ENCODE peak calls at places on chromosomes 7 and 10, in six cellular contexts. One of them, this sample, is unnamed.
A peak's percentile ranks its signal among the peaks of the same experiment; 100 is the strongest.

GRCh38 chr7:155237297-155237696 is 60.4 kb upstream of the INSIG1 start:
- DNase-seq in MM.1S: no peak
- DNase-seq in mucosa of descending colon: no peak
- DNase-seq in upper lobe of left lung: no peak
- DNase-seq in CD8-positive, alpha-beta memory T cell: no peak
- DNase-seq in AG04450: no peak
- DNase-seq in this sample: no peak

GRCh38 chr7:84792232-84792882 is 394.5 kb downstream of the SEMA3D start:
- DNase-seq in MM.1S: no peak
- DNase-seq in mucosa of descending colon: no peak
- DNase-seq in upper lobe of left lung: no peak
- DNase-seq in CD8-positive, alpha-beta memory T cell: no peak
- DNase-seq in AG04450: no peak
- DNase-seq in this sample: no peak

GRCh38 chr7:85095357-85095756 is 91.5 kb downstream of the SEMA3D start:
- DNase-seq in MM.1S: no peak
- DNase-seq in mucosa of descending colon: no peak
- DNase-seq in upper lobe of left lung: no peak
- DNase-seq in CD8-positive, alpha-beta memory T cell: no peak
- DNase-seq in AG04450: no peak
- DNase-seq in this sample: no peak

GRCh38 chr7:139265673-139266072 is 34.6 kb downstream of the UBN2 start:
- DNase-seq in MM.1S: no peak
- DNase-seq in mucosa of descending colon: no peak
- DNase-seq in upper lobe of left lung: no peak
- DNase-seq in CD8-positive, alpha-beta memory T cell: no peak
- DNase-seq in AG04450: no peak
- DNase-seq in this sample: no peak

GRCh38 chr7:38017320-38017719 is 96.9 kb downstream of the EPDR1 start:
- DNase-seq in MM.1S: no peak
- DNase-seq in mucosa of descending colon: no peak
- DNase-seq in upper lobe of left lung: no peak
- DNase-seq in CD8-positive, alpha-beta memory T cell: no peak
- DNase-seq in AG04450: no peak
- DNase-seq in this sample: no peak

GRCh38 chr10:50347394-50347802 is 96.1 kb upstream of the ASAH2 start:
- DNase-seq in MM.1S: no peak
- DNase-seq in mucosa of descending colon: no peak
- DNase-seq in upper lobe of left lung: no peak
- DNase-seq in CD8-positive, alpha-beta memory T cell: no peak
- DNase-seq in AG04450: no peak
- DNase-seq in this sample: no peak

GRCh38 chr10:22054946-22055345 is 51.4 kb upstream of the DNAJC1 start:
- DNase-seq in MM.1S: no peak
- DNase-seq in mucosa of descending colon: no peak
- DNase-seq in upper lobe of left lung: no peak
- DNase-seq in CD8-positive, alpha-beta memory T cell: no peak
- DNase-seq in AG04450: no peak
- DNase-seq in this sample: no peak

GRCh38 chr7:134632937-134633540 is 13.6 kb upstream of the BPGM start:
- DNase-seq in MM.1S: peak; percentile 31
- DNase-seq in mucosa of descending colon: peak; percentile 50
- DNase-seq in upper lobe of left lung: no peak
- DNase-seq in CD8-positive, alpha-beta memory T cell: no peak
- DNase-seq in AG04450: no peak
- DNase-seq in this sample: no peak

GRCh38 chr7:43905954-43906326 is 456 bp downstream of the URGCP start:
- DNase-seq in MM.1S: peak; percentile 34
- DNase-seq in mucosa of descending colon: peak; percentile 34
- DNase-seq in upper lobe of left lung: no peak
- DNase-seq in CD8-positive, alpha-beta memory T cell: no peak
- DNase-seq in AG04450: no peak
- DNase-seq in this sample: peak; percentile 66

GRCh38 chr10:89374716-89375115 is 3.1 kb upstream of the IFIT1B start:
- DNase-seq in MM.1S: no peak
- DNase-seq in mucosa of descending colon: no peak
- DNase-seq in upper lobe of left lung: no peak
- DNase-seq in CD8-positive, alpha-beta memory T cell: no peak
- DNase-seq in AG04450: no peak
- DNase-seq in this sample: no peak

GRCh38 chr7:1688542-1688941 is 18.5 kb downstream of the ELFN1 start:
- DNase-seq in MM.1S: no peak
- DNase-seq in mucosa of descending colon: no peak
- DNase-seq in upper lobe of left lung: no peak
- DNase-seq in CD8-positive, alpha-beta memory T cell: no peak
- DNase-seq in AG04450: no peak
- DNase-seq in this sample: no peak

GRCh38 chr10:60955321-60955720 is 11.3 kb upstream of the RHOBTB1 start:
- DNase-seq in MM.1S: no peak
- DNase-seq in mucosa of descending colon: no peak
- DNase-seq in upper lobe of left lung: no peak
- DNase-seq in CD8-positive, alpha-beta memory T cell: no peak
- DNase-seq in AG04450: no peak
- DNase-seq in this sample: no peak

GRCh38 chr7:35802649-35803048 is 1.8 kb downstream of the SEPTIN7 start:
- DNase-seq in MM.1S: no peak
- DNase-seq in mucosa of descending colon: no peak
- DNase-seq in upper lobe of left lung: no peak
- DNase-seq in CD8-positive, alpha-beta memory T cell: no peak
- DNase-seq in AG04450: no peak
- DNase-seq in this sample: no peak

GRCh38 chr10:125984346-125984745 is 88.0 kb downstream of the FANK1 start:
- DNase-seq in MM.1S: no peak
- DNase-seq in mucosa of descending colon: no peak
- DNase-seq in upper lobe of left lung: no peak
- DNase-seq in CD8-positive, alpha-beta memory T cell: no peak
- DNase-seq in AG04450: no peak
- DNase-seq in this sample: no peak

GRCh38 chr7:42666994-42667393 is 244.9 kb downstream of the C7orf25 start:
- DNase-seq in MM.1S: no peak
- DNase-seq in mucosa of descending colon: no peak
- DNase-seq in upper lobe of left lung: no peak
- DNase-seq in CD8-positive, alpha-beta memory T cell: no peak
- DNase-seq in AG04450: no peak
- DNase-seq in this sample: no peak

GRCh38 chr7:143979999-143980398 is 20.1 kb upstream of the OR6B1 start:
- DNase-seq in MM.1S: no peak
- DNase-seq in mucosa of descending colon: no peak
- DNase-seq in upper lobe of left lung: no peak
- DNase-seq in CD8-positive, alpha-beta memory T cell: no peak
- DNase-seq in AG04450: no peak
- DNase-seq in this sample: no peak

GRCh38 chr7:141754939-141755338 is 9.0 kb upstream of the TAS2R3 start:
- DNase-seq in MM.1S: peak; percentile 25
- DNase-seq in mucosa of descending colon: no peak
- DNase-seq in upper lobe of left lung: no peak
- DNase-seq in CD8-positive, alpha-beta memory T cell: no peak
- DNase-seq in AG04450: no peak
- DNase-seq in this sample: no peak

GRCh38 chr10:101857802-101858476 is 14.3 kb upstream of the KCNIP2 start:
- DNase-seq in MM.1S: no peak
- DNase-seq in mucosa of descending colon: no peak
- DNase-seq in upper lobe of left lung: no peak
- DNase-seq in CD8-positive, alpha-beta memory T cell: no peak
- DNase-seq in AG04450: no peak
- DNase-seq in this sample: no peak

GRCh38 chr10:80259405-80259871 is 30.0 kb downstream of the MAT1A start:
- DNase-seq in MM.1S: no peak
- DNase-seq in mucosa of descending colon: no peak
- DNase-seq in upper lobe of left lung: no peak
- DNase-seq in CD8-positive, alpha-beta memory T cell: no peak
- DNase-seq in AG04450: no peak
- DNase-seq in this sample: no peak

GRCh38 chr10:79237801-79238520 is 109.3 kb upstream of the PPIF start:
- DNase-seq in MM.1S: no peak
- DNase-seq in mucosa of descending colon: no peak
- DNase-seq in upper lobe of left lung: no peak
- DNase-seq in CD8-positive, alpha-beta memory T cell: no peak
- DNase-seq in AG04450: no peak
- DNase-seq in this sample: no peak

GRCh38 chr7:84232653-84233052 is 38.1 kb upstream of the SEMA3A start:
- DNase-seq in MM.1S: no peak
- DNase-seq in mucosa of descending colon: no peak
- DNase-seq in upper lobe of left lung: no peak
- DNase-seq in CD8-positive, alpha-beta memory T cell: no peak
- DNase-seq in AG04450: peak; percentile 79
- DNase-seq in this sample: no peak

GRCh38 chr10:28087675-28088351 is 88.9 kb upstream of the ODAD2 start:
- DNase-seq in MM.1S: no peak
- DNase-seq in mucosa of descending colon: no peak
- DNase-seq in upper lobe of left lung: no peak
- DNase-seq in CD8-positive, alpha-beta memory T cell: no peak
- DNase-seq in AG04450: peak; percentile 45
- DNase-seq in this sample: no peak

GRCh38 chr7:43659549-43659896 is 69.8 kb downstream of the COA1 start:
- DNase-seq in MM.1S: no peak
- DNase-seq in mucosa of descending colon: no peak
- DNase-seq in upper lobe of left lung: no peak
- DNase-seq in CD8-positive, alpha-beta memory T cell: no peak
- DNase-seq in AG04450: no peak
- DNase-seq in this sample: no peak

GRCh38 chr10:96287392-96288105 is 16.2 kb upstream of the BLNK start:
- DNase-seq in MM.1S: peak; percentile 92
- DNase-seq in mucosa of descending colon: peak; percentile 76
- DNase-seq in upper lobe of left lung: peak; percentile 44
- DNase-seq in CD8-positive, alpha-beta memory T cell: no peak
- DNase-seq in AG04450: no peak
- DNase-seq in this sample: no peak

GRCh38 chr10:133474027-133474426 is 20.3 kb downstream of the SCART1 start:
- DNase-seq in MM.1S: no peak
- DNase-seq in mucosa of descending colon: no peak
- DNase-seq in upper lobe of left lung: no peak
- DNase-seq in CD8-positive, alpha-beta memory T cell: no peak
- DNase-seq in AG04450: no peak
- DNase-seq in this sample: no peak

GRCh38 chr10:23540401-23540800 is 101.5 kb downstream of the OTUD1 start:
- DNase-seq in MM.1S: no peak
- DNase-seq in mucosa of descending colon: no peak
- DNase-seq in upper lobe of left lung: no peak
- DNase-seq in CD8-positive, alpha-beta memory T cell: no peak
- DNase-seq in AG04450: no peak
- DNase-seq in this sample: no peak

GRCh38 chr7:116772423-116772852 is 89.9 kb upstream of the CAPZA2 start:
- DNase-seq in MM.1S: no peak
- DNase-seq in mucosa of descending colon: no peak
- DNase-seq in upper lobe of left lung: no peak
- DNase-seq in CD8-positive, alpha-beta memory T cell: no peak
- DNase-seq in AG04450: no peak
- DNase-seq in this sample: no peak

GRCh38 chr10:13712799-13713581 is 126.2 kb downstream of the PRPF18 start:
- DNase-seq in MM.1S: no peak
- DNase-seq in mucosa of descending colon: peak; percentile 53
- DNase-seq in upper lobe of left lung: peak; percentile 86
- DNase-seq in CD8-positive, alpha-beta memory T cell: no peak
- DNase-seq in AG04450: peak; percentile 93
- DNase-seq in this sample: peak; percentile 81

GRCh38 chr7:50397320-50397970 is 52.7 kb downstream of the FIGNL1 start:
- DNase-seq in MM.1S: peak; percentile 11
- DNase-seq in mucosa of descending colon: no peak
- DNase-seq in upper lobe of left lung: no peak
- DNase-seq in CD8-positive, alpha-beta memory T cell: no peak
- DNase-seq in AG04450: no peak
- DNase-seq in this sample: no peak

DNA sequence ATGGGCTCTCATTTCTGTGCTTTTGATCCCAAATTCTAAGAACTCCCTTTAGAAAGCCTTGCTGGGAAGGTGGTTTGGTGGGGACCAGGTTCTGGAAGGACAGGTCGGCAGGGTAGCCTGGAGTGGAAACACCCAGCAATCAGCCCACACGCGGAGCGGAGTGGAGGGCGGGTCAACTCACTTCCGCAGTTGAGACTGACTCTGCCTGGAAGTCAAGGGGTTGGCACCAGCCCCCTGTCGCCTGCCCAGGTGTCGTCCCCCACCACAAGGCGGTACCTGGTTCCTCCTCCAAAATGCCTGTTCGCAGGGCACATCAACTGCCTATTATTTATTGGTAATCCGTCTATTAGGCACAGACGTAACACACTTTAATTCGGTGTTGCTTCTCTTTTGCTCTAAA is 248.4 kb upstream of the PPP2R2D start:
- DNase-seq in MM.1S: no peak
- DNase-seq in mucosa of descending colon: no peak
- DNase-seq in upper lobe of left lung: no peak
- DNase-seq in CD8-positive, alpha-beta memory T cell: no peak
- DNase-seq in AG04450: no peak
- DNase-seq in this sample: peak; percentile 58
- H3K4me3 ChIP-seq in MM.1S: no peak overlapping the region
- H3K4me3 ChIP-seq in mucosa of descending colon: no peak overlapping the region
- H3K4me3 ChIP-seq in upper lobe of left lung: no peak overlapping the region
- H3K4me3 ChIP-seq in CD8-positive, alpha-beta memory T cell: no peak overlapping the region
- H3K4me3 ChIP-seq in AG04450: no peak overlapping the region
- H3K4me3 ChIP-seq in this sample: no peak overlapping the region

GRCh38 chr10:33095867-33096479 is 137.9 kb upstream of the ITGB1 start:
- DNase-seq in MM.1S: no peak
- DNase-seq in mucosa of descending colon: no peak
- DNase-seq in upper lobe of left lung: no peak
- DNase-seq in CD8-positive, alpha-beta memory T cell: no peak
- DNase-seq in AG04450: no peak
- DNase-seq in this sample: no peak
- H3K4me3 ChIP-seq in MM.1S: peak overlapping the region; percentile 16
- H3K4me3 ChIP-seq in mucosa of descending colon: no peak overlapping the region
- H3K4me3 ChIP-seq in upper lobe of left lung: no peak overlapping the region
- H3K4me3 ChIP-seq in CD8-positive, alpha-beta memory T cell: no peak overlapping the region
- H3K4me3 ChIP-seq in AG04450: no peak overlapping the region
- H3K4me3 ChIP-seq in this sample: no peak overlapping the region

GRCh38 chr7:41175435-41175834 is 527.5 kb downstream of the INHBA start:
- DNase-seq in MM.1S: no peak
- DNase-seq in mucosa of descending colon: no peak
- DNase-seq in upper lobe of left lung: no peak
- DNase-seq in CD8-positive, alpha-beta memory T cell: no peak
- DNase-seq in AG04450: no peak
- DNase-seq in this sample: no peak
- H3K4me3 ChIP-seq in MM.1S: no peak overlapping the region
- H3K4me3 ChIP-seq in mucosa of descending colon: no peak overlapping the region
- H3K4me3 ChIP-seq in upper lobe of left lung: no peak overlapping the region
- H3K4me3 ChIP-seq in CD8-positive, alpha-beta memory T cell: no peak overlapping the region
- H3K4me3 ChIP-seq in AG04450: no peak overlapping the region
- H3K4me3 ChIP-seq in this sample: no peak overlapping the region

DNA sequence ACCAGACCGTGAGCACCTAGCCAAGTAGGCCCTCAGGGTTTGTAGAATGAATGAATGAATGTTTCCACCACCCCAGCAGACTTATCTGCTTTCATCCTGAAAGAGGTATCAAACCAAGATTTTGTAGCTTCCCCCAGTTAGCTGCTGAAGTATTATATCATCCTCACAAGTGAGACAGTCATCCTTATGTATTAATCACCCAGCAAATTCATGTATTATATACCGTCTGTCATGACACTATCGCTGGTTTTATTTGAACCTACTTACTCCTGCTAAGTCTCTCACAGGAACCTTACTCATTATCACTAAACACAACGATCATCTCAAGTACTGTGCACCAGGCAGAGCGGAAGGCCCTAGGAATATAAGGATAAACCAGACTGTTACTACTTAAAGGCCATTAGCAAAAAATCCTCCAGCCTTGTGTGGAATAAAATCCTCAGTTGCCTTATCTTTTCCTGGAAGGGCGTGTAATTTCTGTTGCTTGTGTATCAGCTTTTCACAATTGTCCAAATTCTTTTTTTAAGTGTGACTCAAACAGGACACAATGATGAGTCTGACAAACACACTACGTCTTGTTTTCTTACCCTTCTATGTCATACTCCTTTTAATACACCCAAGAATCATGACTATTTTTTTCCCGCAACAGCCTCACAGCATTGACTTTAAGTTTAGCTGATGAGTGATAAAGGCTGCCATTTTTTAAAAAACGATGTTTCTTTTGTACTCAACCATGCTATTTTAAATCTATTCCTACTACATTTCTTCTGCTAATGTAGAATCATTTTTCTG is 176.1 kb upstream of the KLF14 start:
- DNase-seq in MM.1S: no peak
- DNase-seq in mucosa of descending colon: no peak
- DNase-seq in upper lobe of left lung: no peak
- DNase-seq in CD8-positive, alpha-beta memory T cell: no peak
- DNase-seq in AG04450: no peak
- DNase-seq in this sample: no peak
- H3K4me3 ChIP-seq in MM.1S: no peak overlapping the region
- H3K4me3 ChIP-seq in mucosa of descending colon: no peak overlapping the region
- H3K4me3 ChIP-seq in upper lobe of left lung: no peak overlapping the region
- H3K4me3 ChIP-seq in CD8-positive, alpha-beta memory T cell: no peak overlapping the region
- H3K4me3 ChIP-seq in AG04450: peak overlapping the region; percentile 59
- H3K4me3 ChIP-seq in this sample: peak overlapping the region; percentile 55

This sample was measured in upper lobe of right lung.